ENCODE peak calls at places on chromosome 21, in five cellular contexts. X, W, Y, D and B are unnamed samples.

GRCh38 chr21:27578741-27579265 is 611.9 kb upstream of the ADAMTS5 start:
- DNase-seq in Y (no peak), D (no peak), W (no peak), X (no peak), B (no peak)

GRCh38 chr21:46116846-46117585 is 19.1 kb downstream of the COL6A2 start:
- DNase-seq in X (no peak), D (no peak), W (peak; percentile 12), Y (no peak), B (peak; percentile 86)

GRCh38 chr21:37848721-37849490 is 67.4 kb downstream of the KCNJ6 start:
- DNase-seq in Y (no peak), D (no peak), W (no peak), X (no peak), B (no peak)

GRCh38 chr21:46121286-46122221 is 23.6 kb downstream of the COL6A2 start:
- DNase-seq in X (no peak), D (no peak), Y (no peak), W (peak; percentile 7), B (no peak)

GRCh38 chr21:17613242-17613676 is 558 bp upstream of the BTG3 start:
- DNase-seq in W (peak; percentile 17), D (peak; percentile 16), X (peak; percentile 39), Y (no peak), B (no peak)

GRCh38 chr21:31442339-31442738 is 98.3 kb upstream of the TIAM1 start:
- DNase-seq in D (no peak), Y (no peak), W (no peak), X (no peak), B (no peak)

GRCh38 chr21:28150778-28151177 is 841.9 kb downstream of the LTN1 start:
- DNase-seq in Y (peak; percentile 73), D (no peak), W (no peak), X (no peak), B (no peak)

GRCh38 chr21:32412162-32412997 is at the start of gene EVA1C:
- DNase-seq in D (peak; percentile 65), Y (peak; percentile 30), W (peak; percentile 49), X (peak; percentile 53), B (peak; percentile 84)

GRCh38 chr21:46188226-46189212 is 4.3 kb upstream of the SPATC1L start:
- DNase-seq in X (peak; percentile 88), D (peak; percentile 22), Y (peak; percentile 58), W (no peak), B (peak; percentile 33)

GRCh38 chr21:37873655-37874054 is 42.6 kb downstream of the KCNJ6 start:
- DNase-seq in Y (peak; percentile 43), X (no peak), W (no peak), D (no peak), B (no peak)

GRCh38 chr21:33432496-33432895 is 29.3 kb downstream of the IFNGR2 start:
- DNase-seq in D (no peak), Y (no peak), W (no peak), X (no peak), B (no peak)

GRCh38 chr21:46005081-46005480 is 23.5 kb downstream of the COL6A1 start:
- DNase-seq in X (no peak), W (no peak), D (no peak), Y (no peak), B (no peak)

GRCh38 chr21:30718239-30718909 is at the start of gene KRTAP21-3:
- DNase-seq in Y (no peak), W (no peak), D (no peak), X (no peak), B (peak; percentile 9)

GRCh38 chr21:43343992-43344886 is 82.7 kb downstream of the SIK1 start:
- DNase-seq in X (no peak), W (no peak), Y (no peak), D (peak; percentile 68), B (no peak)

GRCh38 chr21:20721151-20721550 is 277.1 kb upstream of the NCAM2 start:
- DNase-seq in W (no peak), D (no peak), X (no peak), Y (no peak), B (no peak)

GRCh38 chr21:36891692-36892091 is 74.8 kb downstream of the HLCS start:
- DNase-seq in W (no peak), Y (no peak), D (no peak), X (no peak), B (no peak)

GRCh38 chr21:15993951-15994350 is 264.2 kb downstream of the USP25 start:
- DNase-seq in W (no peak), Y (no peak), X (no peak), D (no peak), B (no peak)

GRCh38 chr21:15986277-15986676 is 256.5 kb downstream of the USP25 start:
- DNase-seq in X (no peak), D (no peak), Y (no peak), W (no peak), B (no peak)

DNA sequence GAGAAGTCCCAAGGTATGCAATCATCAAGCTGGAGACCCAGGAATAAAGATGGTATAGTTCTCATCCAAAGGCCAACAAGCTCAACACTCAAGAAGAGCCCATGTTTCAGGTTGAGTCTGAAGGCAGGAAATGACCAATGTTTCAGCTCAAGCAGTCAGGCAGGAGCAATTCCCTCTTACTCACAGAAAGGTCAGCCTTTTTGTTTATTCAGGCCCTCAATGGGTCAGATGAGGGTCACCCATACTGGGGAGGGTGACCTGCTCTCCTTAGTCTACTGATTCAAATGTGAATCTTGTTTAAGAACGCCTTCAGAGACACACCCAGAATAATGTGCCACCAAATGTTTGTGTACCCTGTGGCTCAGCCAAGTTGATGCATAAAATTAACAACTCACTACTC is 262.4 kb downstream of the USP25 start:
- DNase-seq in D (no peak), Y (peak; percentile 63), X (no peak), W (no peak), B (peak; percentile 23)
- TF ChIP-seq POLR2A in D (no peak), Y (no peak), X (no peak), W (no peak), B (no peak)

DNA sequence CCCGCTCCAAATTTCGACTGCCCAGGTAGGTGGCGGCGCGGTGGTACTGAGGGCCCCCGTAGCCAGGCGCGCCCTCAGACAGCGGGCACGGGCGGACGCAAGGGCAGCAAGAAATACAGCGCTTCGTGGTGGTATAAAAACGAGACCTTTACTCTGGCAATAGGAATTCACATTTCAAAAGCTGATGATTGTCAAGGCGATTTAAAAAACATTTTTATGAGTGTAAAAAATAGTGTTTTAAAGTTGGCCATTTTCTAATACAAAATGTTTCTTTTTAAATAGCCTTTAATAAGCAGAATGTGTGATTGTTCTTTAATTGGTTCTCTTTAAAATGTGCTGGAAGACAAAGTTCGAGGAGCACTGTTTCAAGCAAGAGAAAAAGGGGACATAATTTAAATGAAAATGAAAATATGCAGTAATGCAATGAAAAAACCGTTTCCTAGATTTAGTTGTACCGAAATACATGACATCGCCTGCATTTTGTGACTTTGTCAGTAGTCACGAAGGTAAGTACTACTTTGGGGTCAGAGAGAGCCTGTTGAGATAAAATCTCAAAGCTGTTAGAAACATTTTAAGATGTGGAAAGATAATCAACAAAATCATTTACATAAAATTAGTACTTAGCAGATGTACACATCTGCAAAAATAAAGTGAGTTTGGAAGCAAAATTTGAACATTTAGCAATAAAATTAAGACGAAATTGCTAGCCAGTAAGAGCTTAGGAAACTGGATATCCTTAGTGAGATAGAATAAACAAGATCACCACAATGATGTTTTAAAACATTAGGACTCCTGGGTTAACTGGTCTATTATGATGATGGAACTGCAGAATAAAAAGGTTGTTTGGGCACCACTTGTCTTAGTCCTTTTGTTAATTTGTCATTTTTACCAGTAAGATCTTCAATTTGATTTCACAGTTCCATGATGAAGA is 1.1 kb upstream of the PSMG1 start:
- DNase-seq in X (no peak), W (no peak), D (no peak), Y (no peak), B (no peak)
- TF ChIP-seq POLR2A in X (no peak), W (no peak), D (no peak), Y (no peak), B (no peak)

DNA sequence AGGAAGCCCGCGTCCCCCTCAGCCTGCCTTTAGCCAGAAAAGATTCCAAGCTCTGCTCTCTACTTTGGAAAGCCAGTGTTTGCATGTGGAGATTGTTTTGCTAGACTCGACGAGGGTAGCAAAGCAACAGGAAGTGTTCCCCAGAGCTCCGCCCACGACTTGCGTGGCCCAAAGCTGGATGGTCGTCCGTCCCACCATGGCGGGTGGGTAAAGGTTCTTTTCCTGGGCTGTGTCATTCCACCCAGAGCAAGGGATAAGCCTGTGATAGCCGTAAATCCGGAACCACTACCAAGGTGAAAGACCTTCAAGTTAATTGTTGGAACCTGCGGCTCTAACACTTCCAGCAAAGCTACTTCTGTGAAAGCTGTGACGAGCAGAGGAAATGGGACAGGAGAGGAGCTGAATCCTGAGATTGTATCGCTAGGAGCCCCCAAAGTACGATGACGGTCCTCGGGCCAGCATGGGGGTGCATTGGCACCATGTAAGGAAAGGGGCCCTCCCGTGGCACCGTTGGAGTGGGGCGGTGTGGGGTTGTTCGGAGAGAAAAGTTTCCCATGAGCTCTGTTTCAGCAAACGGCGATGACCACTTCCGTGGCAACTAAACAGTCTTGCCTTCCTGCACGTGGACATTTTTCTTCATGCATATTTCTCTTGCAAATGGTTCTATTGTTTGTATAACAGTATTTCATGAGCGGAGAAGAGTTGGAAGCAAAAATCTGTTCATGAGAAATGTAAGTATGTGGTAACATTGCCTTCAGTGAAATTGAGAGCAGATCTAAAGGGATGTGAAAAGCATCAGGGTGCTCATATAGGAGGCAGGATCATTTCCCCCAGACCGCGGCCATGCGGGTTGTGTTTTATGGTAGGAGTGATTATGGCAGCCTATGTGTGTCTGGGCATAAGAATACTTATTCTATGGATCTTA is 8.3 kb downstream of the MX2 start:
- DNase-seq in Y (no peak), W (no peak), D (peak; percentile 31), X (no peak), B (no peak)
- TF ChIP-seq POLR2A in Y (no peak), W (no peak), D (no peak), X (no peak), B (no peak)

DNA sequence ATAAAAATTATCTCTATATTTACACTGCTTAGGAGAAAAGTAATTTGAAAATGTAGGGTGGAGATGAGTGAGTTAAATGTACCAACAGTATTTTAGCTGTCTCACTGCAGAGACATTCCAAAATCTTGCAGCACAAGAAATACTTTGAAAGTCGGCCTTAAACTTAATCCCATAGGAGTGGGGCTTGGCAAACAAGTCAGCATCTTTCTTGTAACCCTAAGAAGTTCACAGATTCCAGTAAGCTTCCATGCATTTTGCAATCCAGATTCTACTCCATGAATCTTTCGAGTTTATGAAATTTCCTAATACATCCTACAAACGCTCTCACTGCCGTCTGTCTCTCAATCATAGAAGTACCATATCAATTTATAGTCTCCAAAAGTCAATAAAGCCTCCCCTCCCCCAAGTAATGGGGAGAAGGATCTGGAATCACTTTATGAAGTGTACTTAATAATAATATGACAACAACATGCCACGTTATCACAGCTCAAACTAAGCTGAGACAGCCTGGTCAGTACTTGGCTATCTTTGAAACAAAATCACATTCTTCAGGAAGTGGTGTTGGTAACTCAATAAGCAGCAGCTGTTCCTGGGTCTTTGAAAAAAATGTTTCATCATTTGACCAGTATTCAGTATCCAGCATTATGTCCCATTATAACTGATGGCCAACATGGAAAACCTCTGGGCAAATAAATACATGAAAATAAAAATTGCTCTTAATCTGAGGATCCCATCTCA is 317.4 kb upstream of the RUNX1 start:
- DNase-seq in W (no peak), D (peak; percentile 48), Y (peak; percentile 54), X (no peak), B (no peak)
- TF ChIP-seq POLR2A in W (no peak), D (no peak), Y (no peak), X (no peak), B (no peak)

DNA sequence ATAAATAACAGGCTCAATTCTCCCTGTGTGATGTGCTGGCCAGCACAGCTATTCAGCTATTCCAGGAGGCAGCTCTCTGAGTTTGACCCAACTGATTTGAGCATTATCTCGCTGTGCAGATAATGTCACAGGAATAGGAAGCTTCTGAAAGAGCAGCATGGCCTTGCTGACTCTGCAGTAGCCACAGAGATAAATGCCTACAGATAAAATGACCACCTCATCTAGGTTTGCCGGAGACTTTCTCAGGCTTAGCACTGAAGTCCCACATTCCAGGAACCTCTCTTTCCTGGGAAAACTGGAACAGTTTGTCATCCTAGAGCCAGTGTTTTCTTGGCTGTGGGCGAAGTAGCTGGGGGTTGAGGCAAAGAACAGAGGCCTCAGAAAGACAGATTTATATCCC is 98.9 kb downstream of the MRPL39 start:
- DNase-seq in D (no peak), W (no peak), X (no peak), Y (peak; percentile 23), B (no peak)
- TF ChIP-seq POLR2A in D (no peak), W (no peak), X (no peak), Y (no peak), B (no peak)